ENCODE peak calls at places on chromosomes 5 and 9, in eight cellular contexts. Y, S, H, J, R, U, O and V are unnamed samples.

GRCh38 chr9:91214867-91215266 is 146.9 kb downstream of the AUH start:
- DNase-seq in U (no peak), O (no peak), Y (no peak), R (no peak), H (no peak), J (no peak), S (no peak), V (no peak)

GRCh38 chr5:93078082-93079038 is 502.7 kb downstream of the NR2F1-AS1 start:
- DNase-seq in H (peak), O (peak), J (peak), Y (peak), S (peak), R (peak), U (peak), V (peak)

GRCh38 chr5:116002116-116002906 is 30.0 kb upstream of the ARL14EPL start:
- DNase-seq in R (no peak), S (peak), U (no peak), H (peak), J (no peak), Y (no peak), O (no peak), V (peak)

GRCh38 chr5:115947260-115947659 is 15.0 kb upstream of the LVRN start:
- DNase-seq in O (no peak), R (peak), J (no peak), Y (no peak), S (peak), H (peak), U (no peak), V (no peak)

GRCh38 chr9:23643656-23644258 is 182.3 kb downstream of the ELAVL2 start:
- DNase-seq in S (no peak), O (no peak), J (no peak), U (no peak), Y (no peak), R (peak), H (peak), V (no peak)

GRCh38 chr5:180414176-180414575 is 61.0 kb upstream of the GFPT2 start:
- DNase-seq in J (no peak), U (no peak), Y (no peak), R (no peak), O (no peak), H (no peak), S (no peak), V (no peak)

GRCh38 chr9:79210541-79211243 is 361.1 kb upstream of the TLE4 start:
- DNase-seq in Y (no peak), O (no peak), J (no peak), H (no peak), S (no peak), R (no peak), U (no peak), V (no peak)

GRCh38 chr5:368162-369084 is 46.9 kb downstream of the AHRR start:
- DNase-seq in S (peak), O (peak), J (no peak), H (peak), U (no peak), Y (no peak), R (no peak), V (peak)

GRCh38 chr9:136100700-136101614 is 5.9 kb upstream of the NACC2 start:
- DNase-seq in R (no peak), O (no peak), Y (no peak), J (no peak), H (no peak), S (no peak), U (no peak), V (no peak)

GRCh38 chr9:126417684-126418083 is 91.1 kb downstream of the MVB12B start:
- DNase-seq in H (no peak), O (no peak), U (no peak), Y (no peak), S (no peak), J (no peak), R (no peak), V (no peak)

GRCh38 chr9:121743441-121744001 is 92.1 kb downstream of the DAB2IP start:
- DNase-seq in R (peak), J (peak), U (peak), S (peak), O (peak), Y (peak), H (peak), V (peak)

GRCh38 chr9:97807681-97808080 is 45.3 kb upstream of the FOXE1 start:
- DNase-seq in O (no peak), H (no peak), U (no peak), Y (no peak), R (peak), S (no peak), J (no peak), V (no peak)

GRCh38 chr9:8514760-8515159 is 715.2 kb upstream of the DMAC1 start:
- DNase-seq in O (no peak), U (no peak), J (no peak), H (no peak), Y (no peak), S (no peak), R (no peak), V (no peak)

GRCh38 chr9:116149844-116150243 is 3.7 kb upstream of the PAPPA start:
- DNase-seq in J (no peak), S (peak), H (no peak), Y (no peak), O (no peak), R (no peak), U (no peak), V (peak)

GRCh38 chr5:63228154-63228553 is 649.5 kb downstream of the LRRC70 start:
- DNase-seq in R (no peak), Y (no peak), J (no peak), O (no peak), S (no peak), H (no peak), U (no peak), V (no peak)

GRCh38 chr9:98808411-98808815 is 943 bp downstream of the GALNT12 start:
- DNase-seq in O (no peak), Y (peak), H (no peak), U (no peak), J (no peak), S (no peak), R (no peak), V (peak)

GRCh38 chr9:22158275-22158674 is 149.2 kb upstream of the CDKN2B start:
- DNase-seq in S (peak), O (no peak), Y (no peak), J (no peak), H (no peak), U (no peak), R (peak), V (no peak)

GRCh38 chr9:99189186-99189585 is 32.6 kb downstream of the ALG2 start:
- DNase-seq in O (no peak), Y (no peak), S (no peak), H (no peak), U (no peak), R (no peak), J (no peak), V (no peak)

GRCh38 chr9:116549061-116549664 is 137.9 kb upstream of the TRIM32 start:
- DNase-seq in U (peak), H (peak), Y (peak), O (peak), S (peak), R (peak), J (peak), V (peak)

GRCh38 chr9:129285979-129286772 is 108.1 kb upstream of the IER5L start:
- DNase-seq in O (no peak), S (no peak), Y (no peak), R (no peak), U (peak), H (no peak), J (no peak), V (no peak)

GRCh38 chr5:16542275-16542674 is 74.5 kb downstream of the RETREG1 start:
- DNase-seq in H (no peak), R (no peak), U (no peak), Y (no peak), O (no peak), J (no peak), S (no peak), V (no peak)

GRCh38 chr5:38858839-38859238 is 13.0 kb downstream of the OSMR start:
- DNase-seq in H (no peak), Y (no peak), S (no peak), U (no peak), O (no peak), J (no peak), R (no peak), V (no peak)

GRCh38 chr5:78530342-78531096 is 118.1 kb downstream of the LHFPL2 start:
- DNase-seq in O (no peak), Y (no peak), J (no peak), U (no peak), R (peak), H (peak), S (peak), V (peak)

GRCh38 chr9:76136986-76137385 is 246.5 kb downstream of the PCSK5 start:
- DNase-seq in S (peak), O (no peak), U (peak), Y (no peak), R (peak), H (peak), J (no peak), V (peak)

GRCh38 chr9:136847065-136847826 is 2.0 kb upstream of the PHPT1 start:
- DNase-seq in J (peak), Y (peak), O (peak), H (peak), U (no peak), R (no peak), S (peak), V (peak)

GRCh38 chr5:1463326-1464095 is 18.3 kb upstream of the SLC6A3 start:
- DNase-seq in H (no peak), R (no peak), O (no peak), Y (peak), U (no peak), S (no peak), J (peak), V (no peak)

GRCh38 chr5:32646570-32646969 is 61.2 kb downstream of the SUB1 start:
- DNase-seq in J (no peak), R (no peak), H (no peak), S (no peak), U (no peak), Y (no peak), O (no peak), V (no peak)

GRCh38 chr9:495739-496138 is 281.1 kb downstream of the DOCK8 start:
- DNase-seq in Y (no peak), J (no peak), R (no peak), U (no peak), S (no peak), O (no peak), H (no peak), V (no peak)

GRCh38 chr9:37650873-37651768 is at the start of gene FRMPD1:
- DNase-seq in Y (peak), U (peak), H (peak), S (peak), R (peak), J (peak), O (peak), V (peak)

GRCh38 chr5:72599519-72600400 is 92.5 kb upstream of the ZNF366 start:
- DNase-seq in Y (no peak), U (no peak), H (peak), R (peak), S (peak), J (no peak), O (no peak), V (peak)

GRCh38 chr5:178340187-178340586 is 107.6 kb upstream of the PHYKPL start:
- DNase-seq in U (no peak), J (no peak), R (no peak), S (no peak), Y (no peak), H (no peak), O (no peak), V (no peak)

GRCh38 chr9:128203024-128203841 is at the start of gene DNM1:
- DNase-seq in J (peak), O (no peak), Y (no peak), H (no peak), S (peak), R (peak), U (peak), V (peak)

GRCh38 chr9:128202648-128203023 is 543 bp upstream of the DNM1 start:
- DNase-seq in Y (no peak), R (no peak), S (no peak), O (no peak), U (no peak), H (no peak), J (no peak), V (no peak)

GRCh38 chr9:128204858-128205257 is 1.7 kb downstream of the DNM1 start:
- DNase-seq in J (no peak), Y (no peak), U (no peak), R (no peak), O (no peak), S (no peak), H (no peak), V (no peak)

GRCh38 chr9:128205296-128205944 is 2.2 kb downstream of the DNM1 start:
- DNase-seq in Y (no peak), R (no peak), S (no peak), H (no peak), U (no peak), J (no peak), O (no peak), V (no peak)

DNA sequence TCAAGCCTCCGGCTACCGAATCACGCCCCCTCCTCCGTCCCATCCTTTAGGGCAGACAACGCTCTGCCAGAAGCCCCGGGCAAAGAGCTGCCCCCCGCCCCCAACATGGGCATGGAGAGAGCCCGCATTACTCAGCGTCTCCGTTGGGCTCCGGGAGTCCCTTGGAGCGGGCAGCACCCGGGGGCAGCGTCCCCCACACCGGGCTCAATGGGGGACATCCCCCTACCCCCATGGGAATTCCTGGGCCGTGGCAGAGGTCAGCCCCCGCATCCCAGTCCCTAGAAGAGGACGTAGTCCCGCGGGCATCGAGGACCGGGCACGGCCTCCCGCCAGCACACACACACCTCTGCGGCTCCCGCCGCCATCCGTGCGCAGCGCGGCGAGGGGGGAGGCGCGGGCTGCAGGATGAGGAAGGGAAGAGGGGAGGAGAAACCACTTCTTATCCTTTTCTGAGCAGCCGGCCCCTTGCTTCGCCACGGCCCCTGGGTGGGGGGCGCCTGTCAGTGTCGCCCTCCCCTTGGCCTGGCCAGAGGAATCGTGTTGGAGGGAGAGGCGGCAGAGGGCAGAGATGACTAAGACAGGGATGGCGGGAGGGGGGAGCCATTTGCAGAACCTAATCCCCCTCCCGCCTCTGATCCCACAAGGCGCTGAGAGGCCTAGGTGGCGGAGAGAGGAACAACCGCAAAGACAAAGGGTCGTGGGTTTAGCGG is 818 bp downstream of the DNM1 start:
- DNase-seq in S (peak), H (no peak), R (peak), J (peak), U (peak), Y (no peak), O (no peak), V (peak)
- H3K4me3 ChIP-seq in S (peak), H (peak), R (peak), J (peak), U (peak), Y (peak), O (peak), V (peak)

GRCh38 chr9:137968235-137968634 is 90.7 kb downstream of the CACNA1B start:
- DNase-seq in Y (no peak), O (no peak), H (no peak), S (no peak), R (no peak), U (no peak), J (no peak), V (no peak)
- TF ChIP-seq CTCF in Y (no peak), O (no peak), H (no peak), S (no peak), R (no peak), U (no peak), J (no peak), V (no peak)

DNA sequence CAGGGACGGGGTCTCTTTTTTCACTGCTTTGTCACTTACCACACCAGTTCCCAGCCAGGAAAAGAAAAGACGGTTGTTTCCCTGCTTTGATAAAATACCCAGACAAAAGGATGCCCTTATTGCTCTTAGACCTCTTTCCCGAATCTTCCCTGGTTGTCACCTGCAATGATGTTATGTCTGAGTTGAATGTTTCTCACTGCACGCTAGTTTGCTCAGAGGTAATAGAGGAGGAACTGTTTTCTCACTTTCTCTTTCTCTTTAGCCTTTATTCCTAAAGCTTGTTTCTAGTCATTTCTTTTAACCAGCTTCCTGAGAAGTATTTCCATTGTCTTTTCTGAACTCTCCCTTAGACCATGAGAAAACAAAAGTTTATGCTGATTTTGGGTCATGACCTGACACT is 32.9 kb downstream of the ACER2 start:
- DNase-seq in H (no peak), U (no peak), R (no peak), Y (no peak), J (no peak), S (no peak), O (no peak), V (no peak)
- H3K4me3 ChIP-seq in H (no peak), U (no peak), R (no peak), Y (no peak), J (no peak), S (no peak), O (no peak), V (no peak)

DNA sequence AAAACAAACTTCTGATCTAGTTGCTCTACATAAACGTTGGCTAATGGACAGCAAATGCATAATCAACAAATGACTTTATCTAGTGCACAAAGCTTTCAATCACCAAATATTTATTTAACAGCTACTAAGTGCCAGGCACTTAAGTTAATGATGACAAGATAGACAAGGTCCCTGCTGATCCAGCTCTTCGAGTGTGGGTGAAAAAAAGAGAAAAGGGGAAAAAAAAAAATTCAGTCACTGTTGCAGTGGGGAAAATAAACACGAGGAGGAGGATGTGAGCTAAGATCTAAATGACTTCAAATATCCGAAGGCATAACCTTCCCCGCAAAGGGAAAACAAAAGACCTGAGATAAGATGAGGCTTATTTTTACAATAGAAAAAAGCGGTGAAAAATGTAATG is 9.6 kb downstream of the PSIP1 start:
- DNase-seq in U (no peak), O (no peak), S (no peak), Y (no peak), J (no peak), H (no peak), R (no peak), V (no peak)
- TF ChIP-seq CTCF in U (no peak), O (no peak), S (no peak), Y (no peak), J (no peak), H (no peak), R (no peak), V (peak)

GRCh38 chr5:107576155-107576554 is 94.6 kb downstream of the EFNA5 start:
- DNase-seq in J (no peak), O (no peak), H (no peak), S (no peak), R (no peak), Y (no peak), U (no peak), V (no peak)

GRCh38 chr5:107576736-107577440 is 93.8 kb downstream of the EFNA5 start:
- DNase-seq in O (no peak), H (no peak), U (no peak), R (peak), Y (no peak), J (no peak), S (no peak), V (no peak)

GRCh38 chr5:107570805-107571531 is 99.8 kb downstream of the EFNA5 start:
- DNase-seq in Y (no peak), O (no peak), R (peak), U (no peak), S (no peak), H (no peak), J (peak), V (no peak)

GRCh38 chr5:107571621-107572489 is 98.9 kb downstream of the EFNA5 start:
- DNase-seq in U (peak), S (peak), O (peak), R (peak), H (peak), Y (peak), J (peak), V (peak)

GRCh38 chr5:107572800-107573368 is 97.9 kb downstream of the EFNA5 start:
- DNase-seq in R (no peak), J (no peak), S (no peak), Y (no peak), U (no peak), O (no peak), H (no peak), V (no peak)
- H3K4me3 ChIP-seq in R (no peak), J (no peak), S (no peak), Y (no peak), U (no peak), O (no peak), H (no peak), V (no peak)

GRCh38 chr5:51380603-51381207 is 2.5 kb upstream of the ISL1 start:
- DNase-seq in R (no peak), U (no peak), H (no peak), S (peak), O (no peak), Y (no peak), J (no peak), V (peak)
- TF ChIP-seq CTCF in R (peak), U (no peak), H (peak), S (peak), O (peak), Y (peak), J (peak), V (peak)

DNA sequence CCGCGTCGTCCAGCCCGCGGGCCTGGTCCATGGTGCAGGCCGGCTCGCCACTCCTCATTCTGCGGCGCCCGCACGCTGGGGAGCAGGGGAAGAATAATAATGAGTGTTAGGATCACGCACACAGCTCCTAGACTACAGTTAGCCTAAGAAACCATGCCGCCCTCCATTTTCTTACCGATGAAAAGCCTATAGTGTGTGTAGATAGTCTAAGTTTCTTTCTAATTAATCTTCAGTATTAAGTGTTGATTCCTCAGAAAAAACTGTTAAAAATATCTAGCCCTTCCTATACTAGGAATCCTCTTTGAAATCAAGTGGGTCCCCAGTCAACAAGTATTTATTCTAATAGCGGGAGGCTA is 9.3 kb downstream of the ZBED3 start:
- DNase-seq in J (no peak), U (no peak), S (no peak), Y (no peak), O (no peak), H (no peak), R (no peak), V (no peak)
- H3K4me3 ChIP-seq in J (peak), U (peak), S (no peak), Y (no peak), O (peak), H (peak), R (peak), V (peak)